ENCODE peak calls at places on chromosomes 3 and 15, in five cellular contexts. One of them, this sample, is unnamed.

GRCh38 chr3:170490828-170491560 is 72.3 kb downstream of the CLDN11 start:
- DNase-seq in cerebellar nuclear complex: no peak
- DNase-seq in activated CD4-positive, alpha-beta T cell treated with anti-CD3 and anti-CD28 coated beads, Interleukin-2, amount 50 U/mL, for 4 hours: no peak
- DNase-seq in WERI-Rb-1: no peak
- DNase-seq in NCI-H1092 treated with DMSO at 0.1 percent for 48 hours: no peak
- DNase-seq in this sample: no peak

GRCh38 chr3:185796431-185797107 is 28.3 kb downstream of the IGF2BP2 start:
- DNase-seq in WERI-Rb-1: no peak
- DNase-seq in activated CD4-positive, alpha-beta T cell treated with anti-CD3 and anti-CD28 coated beads, Interleukin-2, amount 50 U/mL, for 4 hours: no peak
- DNase-seq in NCI-H1092 treated with DMSO at 0.1 percent for 48 hours: no peak
- DNase-seq in cerebellar nuclear complex: no peak
- DNase-seq in this sample: no peak

GRCh38 chr3:52623234-52623792 is 62.4 kb downstream of the PBRM1 start:
- DNase-seq in WERI-Rb-1: no peak
- DNase-seq in NCI-H1092 treated with DMSO at 0.1 percent for 48 hours: no peak
- DNase-seq in cerebellar nuclear complex: no peak
- DNase-seq in activated CD4-positive, alpha-beta T cell treated with anti-CD3 and anti-CD28 coated beads, Interleukin-2, amount 50 U/mL, for 4 hours: no peak
- DNase-seq in this sample: no peak

GRCh38 chr3:112411425-112411824 is 78.5 kb downstream of the CD200 start:
- DNase-seq in activated CD4-positive, alpha-beta T cell treated with anti-CD3 and anti-CD28 coated beads, Interleukin-2, amount 50 U/mL, for 4 hours: no peak
- DNase-seq in NCI-H1092 treated with DMSO at 0.1 percent for 48 hours: no peak
- DNase-seq in cerebellar nuclear complex: no peak
- DNase-seq in WERI-Rb-1: no peak
- DNase-seq in this sample: no peak

GRCh38 chr3:71514621-71515020 is 68.9 kb downstream of the FOXP1 start:
- DNase-seq in activated CD4-positive, alpha-beta T cell treated with anti-CD3 and anti-CD28 coated beads, Interleukin-2, amount 50 U/mL, for 4 hours: no peak
- DNase-seq in cerebellar nuclear complex: no peak
- DNase-seq in WERI-Rb-1: no peak
- DNase-seq in NCI-H1092 treated with DMSO at 0.1 percent for 48 hours: no peak
- DNase-seq in this sample: no peak

GRCh38 chr3:117011687-117012250 is 302.2 kb downstream of the TUSC7 start:
- DNase-seq in cerebellar nuclear complex: no peak
- DNase-seq in activated CD4-positive, alpha-beta T cell treated with anti-CD3 and anti-CD28 coated beads, Interleukin-2, amount 50 U/mL, for 4 hours: no peak
- DNase-seq in WERI-Rb-1: no peak
- DNase-seq in NCI-H1092 treated with DMSO at 0.1 percent for 48 hours: no peak
- DNase-seq in this sample: no peak

GRCh38 chr3:53592862-53593261 is 98.5 kb downstream of the CACNA1D start:
- DNase-seq in WERI-Rb-1: no peak
- DNase-seq in cerebellar nuclear complex: no peak
- DNase-seq in activated CD4-positive, alpha-beta T cell treated with anti-CD3 and anti-CD28 coated beads, Interleukin-2, amount 50 U/mL, for 4 hours: no peak
- DNase-seq in NCI-H1092 treated with DMSO at 0.1 percent for 48 hours: no peak
- DNase-seq in this sample: no peak

GRCh38 chr3:114307222-114307840 is 13.5 kb downstream of the TIGIT start:
- DNase-seq in cerebellar nuclear complex: no peak
- DNase-seq in activated CD4-positive, alpha-beta T cell treated with anti-CD3 and anti-CD28 coated beads, Interleukin-2, amount 50 U/mL, for 4 hours: no peak
- DNase-seq in WERI-Rb-1: no peak
- DNase-seq in NCI-H1092 treated with DMSO at 0.1 percent for 48 hours: no peak
- DNase-seq in this sample: no peak

GRCh38 chr15:88792342-88793282 is 10.6 kb upstream of the ACAN start:
- DNase-seq in WERI-Rb-1: no peak
- DNase-seq in cerebellar nuclear complex: no peak
- DNase-seq in NCI-H1092 treated with DMSO at 0.1 percent for 48 hours: no peak
- DNase-seq in activated CD4-positive, alpha-beta T cell treated with anti-CD3 and anti-CD28 coated beads, Interleukin-2, amount 50 U/mL, for 4 hours: no peak
- DNase-seq in this sample: no peak

GRCh38 chr3:53218136-53218535 is 37.7 kb downstream of the TKT start:
- DNase-seq in activated CD4-positive, alpha-beta T cell treated with anti-CD3 and anti-CD28 coated beads, Interleukin-2, amount 50 U/mL, for 4 hours: no peak
- DNase-seq in cerebellar nuclear complex: no peak
- DNase-seq in NCI-H1092 treated with DMSO at 0.1 percent for 48 hours: no peak
- DNase-seq in WERI-Rb-1: no peak
- DNase-seq in this sample: no peak

GRCh38 chr15:43522247-43522646 is 4.8 kb downstream of the MAP1A start:
- DNase-seq in cerebellar nuclear complex: no peak
- DNase-seq in activated CD4-positive, alpha-beta T cell treated with anti-CD3 and anti-CD28 coated beads, Interleukin-2, amount 50 U/mL, for 4 hours: no peak
- DNase-seq in NCI-H1092 treated with DMSO at 0.1 percent for 48 hours: no peak
- DNase-seq in WERI-Rb-1: no peak
- DNase-seq in this sample: no peak

GRCh38 chr3:31142139-31142538 is 247.7 kb upstream of the GADL1 start:
- DNase-seq in NCI-H1092 treated with DMSO at 0.1 percent for 48 hours: no peak
- DNase-seq in WERI-Rb-1: no peak
- DNase-seq in activated CD4-positive, alpha-beta T cell treated with anti-CD3 and anti-CD28 coated beads, Interleukin-2, amount 50 U/mL, for 4 hours: no peak
- DNase-seq in cerebellar nuclear complex: no peak
- DNase-seq in this sample: no peak

GRCh38 chr15:88389120-88389519 is 78.1 kb downstream of the MRPL46 start:
- DNase-seq in NCI-H1092 treated with DMSO at 0.1 percent for 48 hours: no peak
- DNase-seq in activated CD4-positive, alpha-beta T cell treated with anti-CD3 and anti-CD28 coated beads, Interleukin-2, amount 50 U/mL, for 4 hours: no peak
- DNase-seq in WERI-Rb-1: no peak
- DNase-seq in cerebellar nuclear complex: no peak
- DNase-seq in this sample: no peak